ENCODE peak calls at places on chromosomes 2 and 18, in four cellular contexts. U, V, E and C are unnamed samples.

GRCh38 chr2:228763600-228763999 is 507.5 kb downstream of the PID1 start:
- DNase-seq in U (no peak), V (no peak), E (no peak), C (no peak)

GRCh38 chr2:156483741-156484173 is 47.6 kb downstream of the GPD2 start:
- DNase-seq in U (no peak), V (no peak), E (no peak), C (no peak)

GRCh38 chr2:60556441-60556997 is 3.1 kb upstream of the BCL11A start:
- DNase-seq in U (no peak), V (peak; percentile 66), E (no peak), C (peak; percentile 73)

GRCh38 chr2:44742054-44742453 is 199.4 kb upstream of the SIX3 start:
- DNase-seq in U (no peak), V (no peak), E (no peak), C (no peak)

GRCh38 chr2:2569306-2569705 is 238.2 kb upstream of the MYT1L start:
- DNase-seq in U (no peak), V (no peak), E (no peak), C (no peak)

GRCh38 chr2:54303631-54304030 is 47.6 kb upstream of the TSPYL6 start:
- DNase-seq in U (no peak), V (no peak), E (no peak), C (no peak)

GRCh38 chr2:2134037-2134436 is 197.0 kb downstream of the MYT1L start:
- DNase-seq in U (no peak), V (no peak), E (no peak), C (no peak)

GRCh38 chr2:183868707-183869106 is 729.6 kb upstream of the ZNF804A start:
- DNase-seq in U (no peak), V (no peak), E (no peak), C (no peak)

GRCh38 chr18:39825485-39825884 is 2129.5 kb upstream of the PIK3C3 start:
- DNase-seq in U (no peak), V (no peak), E (no peak), C (no peak)

GRCh38 chr2:199057936-199058335 is 399.8 kb downstream of the SATB2 start:
- DNase-seq in U (no peak), V (no peak), E (no peak), C (no peak)

GRCh38 chr2:17076535-17076934 is 410.9 kb upstream of the CYRIA start:
- DNase-seq in U (no peak), V (no peak), E (no peak), C (no peak)

GRCh38 chr2:182241936-182242335 is 184.9 kb downstream of the PDE1A start:
- DNase-seq in U (no peak), V (no peak), E (no peak), C (no peak)

GRCh38 chr2:241773511-241774418 is 2.9 kb upstream of the GAL3ST2 start:
- DNase-seq in U (no peak), V (peak; percentile 62), E (peak; percentile 21), C (no peak)

GRCh38 chr2:202306034-202306433 is 40.5 kb downstream of the NOP58 start:
- DNase-seq in U (no peak), V (no peak), E (no peak), C (no peak)

GRCh38 chr2:14647714-14648113 is 15.2 kb downstream of the LRATD1 start:
- DNase-seq in U (no peak), V (no peak), E (no peak), C (no peak)

GRCh38 chr2:177553176-177553909 is 160.8 kb downstream of the AGPS start:
- DNase-seq in U (no peak), V (no peak), E (no peak), C (no peak)

GRCh38 chr2:176534798-176535479 is 265.7 kb downstream of the MTX2 start:
- DNase-seq in U (no peak), V (no peak), E (no peak), C (no peak)

GRCh38 chr18:58772161-58772560 is 92.5 kb upstream of the ZNF532 start:
- DNase-seq in U (no peak), V (no peak), E (no peak), C (no peak)

GRCh38 chr2:242027676-242028450 is 158.3 kb downstream of the RTP5 start:
- DNase-seq in U (no peak), V (peak; percentile 51), E (no peak), C (no peak)

GRCh38 chr2:132937629-132938028 is 267.6 kb upstream of the LYPD1 start:
- DNase-seq in U (no peak), V (no peak), E (no peak), C (no peak)

GRCh38 chr2:233982421-233983121 is 65.4 kb downstream of the TRPM8 start:
- DNase-seq in U (no peak), V (no peak), E (no peak), C (no peak)

GRCh38 chr2:156147594-156148330 is 184.8 kb downstream of the NR4A2 start:
- DNase-seq in U (no peak), V (no peak), E (no peak), C (no peak)

GRCh38 chr2:34161546-34161945 is 562.4 kb upstream of the FAM98A start:
- DNase-seq in U (no peak), V (no peak), E (no peak), C (no peak)

GRCh38 chr18:74945774-74946545 is 263.0 kb downstream of the PTGR3 start:
- DNase-seq in U (no peak), V (no peak), E (no peak), C (no peak)

GRCh38 chr2:47907097-47907781 is 941 bp upstream of the FBXO11 start:
- DNase-seq in U (peak; percentile 34), V (no peak), E (no peak), C (no peak)

GRCh38 chr2:19559596-19560240 is 201.3 kb upstream of the OSR1 start:
- DNase-seq in U (no peak), V (no peak), E (no peak), C (no peak)

GRCh38 chr2:74690571-74690970 is 36.5 kb downstream of the SEMA4F start:
- DNase-seq in U (no peak), V (no peak), E (peak; percentile 39), C (peak; percentile 39)

GRCh38 chr2:228655341-228655740 is 473.9 kb upstream of the SPHKAP start:
- DNase-seq in U (no peak), V (no peak), E (no peak), C (no peak)

GRCh38 chr2:68027959-68028358 is 34.8 kb downstream of the C1D start:
- DNase-seq in U (no peak), V (no peak), E (no peak), C (no peak)

GRCh38 chr2:42756956-42757513 is 6.9 kb downstream of the OXER1 start:
- DNase-seq in U (no peak), V (no peak), E (no peak), C (no peak)

GRCh38 chr2:31467426-31467825 is 52.9 kb upstream of the XDH start:
- DNase-seq in U (no peak), V (no peak), E (no peak), C (no peak)

GRCh38 chr2:40279001-40279400 is 172.9 kb downstream of the SLC8A1 start:
- DNase-seq in U (no peak), V (no peak), E (no peak), C (no peak)

GRCh38 chr18:35460719-35461118 is 37.0 kb downstream of the INO80C start:
- DNase-seq in U (no peak), V (no peak), E (no peak), C (no peak)

GRCh38 chr2:144453486-144454158 is 66.3 kb downstream of the ZEB2 start:
- DNase-seq in U (no peak), V (no peak), E (no peak), C (no peak)

GRCh38 chr2:226080323-226080722 is 680.8 kb downstream of the NYAP2 start:
- DNase-seq in U (no peak), V (no peak), E (no peak), C (no peak)

GRCh38 chr2:196558506-196558905 is 81.0 kb upstream of the CCDC150 start:
- DNase-seq in U (no peak), V (no peak), E (no peak), C (no peak)

GRCh38 chr2:241858206-241859016 is at the start of gene PDCD1:
- DNase-seq in U (peak; percentile 34), V (peak; percentile 68), E (peak; percentile 92), C (no peak)

GRCh38 chr18:37964885-37965571 is 399.4 kb upstream of the CELF4 start:
- DNase-seq in U (no peak), V (no peak), E (no peak), C (no peak)

GRCh38 chr2:239365071-239365781 is 35.6 kb downstream of the HDAC4 start:
- DNase-seq in U (no peak), V (peak; percentile 62), E (no peak), C (no peak)
- TF ChIP-seq POLR2AphosphoS5 in U (no peak), V (peak; percentile 44), E (no peak), C (no peak)

DNA sequence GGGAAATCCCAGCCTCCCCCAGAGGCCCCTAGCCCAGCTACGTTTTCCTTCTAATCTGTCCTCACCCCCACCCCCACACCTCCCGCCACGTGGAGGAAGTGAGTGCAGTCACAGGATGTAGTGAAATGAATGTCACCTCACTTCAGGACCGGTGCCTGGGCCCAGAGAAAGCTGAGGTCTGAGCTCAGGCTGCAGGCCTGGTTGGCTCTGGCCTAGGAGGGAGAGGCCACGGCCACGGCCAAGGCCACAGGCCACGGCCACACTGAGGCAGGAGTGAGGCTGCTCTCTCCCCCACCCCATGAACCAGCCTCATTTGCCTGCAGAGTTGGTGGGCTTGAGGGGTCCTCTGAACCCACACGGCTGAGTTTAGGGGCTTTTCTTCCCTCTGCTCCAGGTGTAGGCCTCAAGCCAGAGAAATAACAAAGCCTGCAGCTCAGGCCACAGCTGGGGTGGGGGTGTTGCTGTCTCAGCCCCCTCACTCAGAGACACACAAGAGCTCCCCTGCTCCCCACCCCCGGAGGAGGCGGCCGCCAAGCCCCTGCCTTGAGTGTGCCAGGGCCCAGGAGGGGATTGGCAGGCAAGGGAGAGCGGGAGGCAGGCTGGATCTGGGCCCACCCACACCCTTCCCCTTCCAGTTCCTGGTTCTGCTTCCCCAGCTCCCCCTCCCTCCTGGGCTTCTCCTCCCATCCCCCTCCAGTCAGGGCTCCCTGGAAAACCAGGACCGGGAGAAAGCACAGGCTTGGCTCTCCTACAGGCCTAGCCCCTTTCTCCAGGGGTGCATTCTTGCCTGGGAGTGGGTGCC is 27.0 kb downstream of the DNMT3A start:
- DNase-seq in U (peak; percentile 68), V (peak; percentile 88), E (peak; percentile 94), C (peak; percentile 74)
- TF ChIP-seq POLR2AphosphoS5 in U (no peak), V (no peak), E (peak; percentile 84), C (peak; percentile 35)

DNA sequence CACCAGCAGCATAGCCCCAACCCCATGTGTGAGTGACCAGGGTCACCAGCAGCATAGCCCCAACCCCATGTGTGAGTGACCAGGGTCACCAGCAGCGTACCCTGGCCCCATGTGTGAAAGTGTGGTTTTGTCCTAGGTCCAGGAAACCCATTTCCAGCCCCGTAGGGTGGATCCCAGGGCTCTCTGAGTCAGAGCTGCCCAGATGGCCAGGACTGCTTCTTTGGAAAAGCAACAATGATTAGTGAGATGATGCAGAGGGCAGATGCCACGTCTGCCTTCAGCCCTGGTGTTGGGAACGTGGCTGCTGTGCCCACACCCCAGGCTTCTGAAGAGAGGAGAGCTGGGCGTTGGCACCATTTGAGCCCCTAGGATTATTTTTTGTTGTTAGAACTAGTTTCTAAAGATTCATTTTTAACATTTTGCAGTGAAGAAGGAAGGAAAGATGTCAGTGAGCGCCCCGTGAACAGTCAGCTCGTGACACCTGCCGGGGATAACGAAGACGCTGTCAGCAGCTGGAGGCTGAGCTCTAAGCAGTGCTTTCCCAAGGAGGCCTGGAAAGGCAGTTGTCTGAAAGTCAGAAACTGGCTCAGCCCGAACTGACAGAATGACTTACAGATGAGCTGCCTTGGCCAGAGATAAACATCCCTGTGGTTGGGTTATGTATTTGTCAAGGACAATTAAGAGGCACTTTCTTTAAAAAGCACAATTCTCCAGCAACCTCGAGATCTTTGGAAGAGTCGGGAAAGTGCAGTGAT is 32.1 kb upstream of the KCNG2 start:
- DNase-seq in U (no peak), V (peak; percentile 41), E (no peak), C (no peak)
- TF ChIP-seq POLR2AphosphoS5 in U (no peak), V (no peak), E (no peak), C (no peak)

GRCh38 chr2:112004246-112004645 is 50.8 kb upstream of the TMEM87B start:
- DNase-seq in U (peak; percentile 36), V (peak; percentile 78), E (peak; percentile 37), C (peak; percentile 95)
- TF ChIP-seq POLR2AphosphoS5 in U (no peak), V (no peak), E (no peak), C (peak; percentile 81)